ENCODE peak calls at places on chromosomes 7 and 10, in nine cellular contexts. H is A549, K is foreskin fibroblast, V is brain microvascular endothelial cell, Q is colonic mucosa, A is GM23338, D is AG10803, E is endothelial cell, G is ovary. M is an unnamed sample.
A peak's percentile ranks its signal among the peaks of the same experiment; 100 is the strongest.

GRCh38 chr10:119090968-119091367 is 10.4 kb upstream of the EIF3A start:
- DNase-seq in H (peak; percentile 40), K (peak; percentile 62), V (peak; percentile 69), Q (peak; percentile 64), A (no peak), D (peak; percentile 75), E (no peak), G (no peak), M (no peak)

GRCh38 chr7:3272691-3273141 is 28.3 kb upstream of the SDK1 start:
- DNase-seq in H (peak; percentile 65), K (peak; percentile 87), V (peak; percentile 78), Q (no peak), A (no peak), D (no peak), E (no peak), G (no peak), M (no peak)

GRCh38 chr10:50529660-50530059 is 94.1 kb downstream of the SGMS1 start:
- DNase-seq in H (no peak), K (no peak), V (no peak), Q (no peak), A (no peak), D (no peak), E (no peak), G (no peak), M (no peak)

GRCh38 chr7:27958933-27959548 is 219.1 kb downstream of the TAX1BP1 start:
- DNase-seq in H (no peak), K (no peak), V (no peak), Q (no peak), A (no peak), D (no peak), E (no peak), G (no peak), M (no peak)

GRCh38 chr7:101635484-101635883 is 6.4 kb upstream of the MYL10 start:
- DNase-seq in H (no peak), K (no peak), V (no peak), Q (no peak), A (no peak), D (no peak), E (no peak), G (no peak), M (no peak)

GRCh38 chr7:12458520-12459131 is 55.0 kb upstream of the VWDE start:
- DNase-seq in H (peak; percentile 41), K (peak; percentile 35), V (peak; percentile 57), Q (no peak), A (peak; percentile 70), D (peak; percentile 27), E (peak; percentile 14), G (no peak), M (no peak)

GRCh38 chr7:111137296-111138195 is 46.6 kb downstream of the LRRN3 start:
- DNase-seq in H (no peak), K (no peak), V (peak; percentile 64), Q (no peak), A (no peak), D (peak; percentile 33), E (no peak), G (no peak), M (no peak)

GRCh38 chr10:35212856-35213255 is 86.2 kb downstream of the CREM start:
- DNase-seq in H (no peak), K (no peak), V (peak; percentile 54), Q (no peak), A (no peak), D (no peak), E (no peak), G (no peak), M (no peak)

GRCh38 chr7:18086165-18087030 is 58.8 kb upstream of the PRPS1L1 start:
- DNase-seq in H (peak; percentile 12), K (peak; percentile 4), V (no peak), Q (no peak), A (peak; percentile 59), D (no peak), E (peak; percentile 17), G (no peak), M (no peak)

GRCh38 chr7:133674079-133674478 is 421.2 kb downstream of the EXOC4 start:
- DNase-seq in H (no peak), K (no peak), V (no peak), Q (no peak), A (no peak), D (no peak), E (no peak), G (no peak), M (no peak)

GRCh38 chr7:101066141-101066857 is 19.0 kb upstream of the TRIM56 start:
- DNase-seq in H (no peak), K (no peak), V (peak; percentile 12), Q (no peak), A (peak; percentile 23), D (no peak), E (no peak), G (peak; percentile 38), M (no peak)

GRCh38 chr7:46694058-46694457 is 773.0 kb upstream of the IGFBP3 start:
- DNase-seq in H (no peak), K (no peak), V (no peak), Q (no peak), A (no peak), D (no peak), E (no peak), G (no peak), M (no peak)

GRCh38 chr7:116706668-116707126 is 34.7 kb downstream of the MET start:
- DNase-seq in H (peak; percentile 82), K (peak; percentile 68), V (peak; percentile 59), Q (peak; percentile 27), A (peak; percentile 44), D (peak; percentile 65), E (no peak), G (no peak), M (peak; percentile 64)

GRCh38 chr7:99407849-99408346 is 499 bp downstream of the PDAP1 start:
- DNase-seq in H (peak; percentile 46), K (peak; percentile 68), V (peak; percentile 69), Q (peak; percentile 58), A (peak; percentile 41), D (peak; percentile 82), E (peak; percentile 24), G (peak; percentile 78), M (peak; percentile 33)

GRCh38 chr10:18984531-18984930 is 64.1 kb upstream of the MALRD1 start:
- DNase-seq in H (no peak), K (no peak), V (no peak), Q (no peak), A (no peak), D (no peak), E (no peak), G (no peak), M (no peak)

GRCh38 chr7:90692947-90693346 is 96.8 kb downstream of the CDK14 start:
- DNase-seq in H (no peak), K (no peak), V (no peak), Q (no peak), A (no peak), D (peak; percentile 32), E (no peak), G (no peak), M (no peak)

GRCh38 chr10:129740532-129741279 is 223.4 kb downstream of the EBF3 start:
- DNase-seq in H (no peak), K (no peak), V (no peak), Q (no peak), A (no peak), D (no peak), E (no peak), G (no peak), M (no peak)
- TF ChIP-seq CTCF in H (no peak), K (no peak), V (no peak), Q (no peak), A (peak; percentile 38), D (no peak), E (no peak), G (no peak), M (no peak)

GRCh38 chr10:132319853-132320669 is 11.9 kb upstream of the LRRC27 start:
- DNase-seq in H (peak; percentile 92), K (peak; percentile 81), V (peak; percentile 87), Q (no peak), A (no peak), D (peak; percentile 88), E (no peak), G (peak; percentile 27), M (peak; percentile 70)

GRCh38 chr10:132321726-132322125 is 10.3 kb upstream of the LRRC27 start:
- DNase-seq in H (no peak), K (no peak), V (no peak), Q (no peak), A (no peak), D (no peak), E (no peak), G (no peak), M (no peak)

GRCh38 chr10:132320776-132321469 is 11.1 kb upstream of the LRRC27 start:
- DNase-seq in H (peak; percentile 73), K (no peak), V (no peak), Q (no peak), A (no peak), D (no peak), E (no peak), G (no peak), M (no peak)

GRCh38 chr10:132325969-132326889 is 5.8 kb upstream of the LRRC27 start:
- DNase-seq in H (no peak), K (no peak), V (no peak), Q (no peak), A (no peak), D (no peak), E (no peak), G (no peak), M (no peak)

GRCh38 chr10:132322621-132323048 is 9.4 kb upstream of the LRRC27 start:
- DNase-seq in H (peak; percentile 63), K (peak; percentile 67), V (no peak), Q (no peak), A (peak; percentile 28), D (peak; percentile 67), E (no peak), G (no peak), M (no peak)
- TF ChIP-seq CTCF in H (no peak), K (peak; percentile 23), V (peak; percentile 55), Q (no peak), A (no peak), D (peak; percentile 43), E (no peak), G (no peak), M (peak; percentile 37)

GRCh38 chr7:964401-965231 is 10.1 kb upstream of the ADAP1 start:
- DNase-seq in H (peak; percentile 45), K (no peak), V (peak; percentile 82), Q (no peak), A (peak; percentile 80), D (peak; percentile 71), E (no peak), G (peak; percentile 68), M (no peak)
- TF ChIP-seq CTCF in H (no peak), K (peak; percentile 9), V (peak; percentile 55), Q (no peak), A (peak; percentile 55), D (peak; percentile 53), E (no peak), G (no peak), M (peak; percentile 4)

DNA sequence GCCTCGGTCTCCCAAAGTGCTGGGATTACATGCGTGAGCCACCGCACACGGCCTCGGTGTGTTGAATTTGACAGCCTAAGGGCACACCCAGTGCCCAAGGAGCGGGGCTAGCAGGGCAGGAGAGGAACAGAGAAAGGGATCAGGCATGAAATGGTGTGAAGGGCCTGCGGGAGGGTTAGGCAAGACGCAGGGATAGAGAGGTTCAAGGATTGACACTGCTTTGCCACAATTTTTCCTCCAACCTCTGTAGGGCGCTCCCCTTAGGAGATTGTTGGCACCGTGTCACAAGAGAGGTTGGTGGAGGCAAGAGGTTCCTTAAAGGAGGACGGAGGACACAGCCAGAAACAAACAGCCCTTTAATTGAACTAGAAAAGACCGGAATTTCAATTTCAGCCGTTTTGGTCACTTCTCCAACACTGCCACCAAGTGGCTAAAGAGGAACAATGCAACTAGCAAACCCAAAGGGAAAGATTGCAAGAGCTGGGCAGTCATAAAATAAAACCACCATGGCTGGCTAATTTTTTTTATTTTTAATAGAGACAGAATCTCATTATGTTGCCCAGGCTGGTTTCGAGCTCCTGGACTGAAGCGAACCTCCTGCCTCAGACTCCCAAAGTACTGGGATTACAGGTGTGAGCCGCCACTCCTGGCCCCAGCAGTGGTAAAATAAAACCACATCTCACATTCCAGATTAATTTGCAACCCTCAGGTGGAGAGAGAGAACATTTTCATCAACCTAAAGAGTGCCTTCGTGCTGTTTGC is 6.9 kb upstream of the CREB3L2 start:
- DNase-seq in H (peak; percentile 58), K (peak; percentile 47), V (no peak), Q (peak; percentile 38), A (peak; percentile 87), D (peak; percentile 65), E (peak; percentile 23), G (no peak), M (no peak)
- TF ChIP-seq CTCF in H (peak; percentile 92), K (peak; percentile 77), V (peak; percentile 85), Q (peak; percentile 83), A (peak; percentile 84), D (peak; percentile 97), E (peak; percentile 88), G (peak; percentile 87), M (peak; percentile 90)

M was measured in epithelial cell of proximal tubule.